ENCODE peak calls at places on chromosome 1, in eight cellular contexts. One of them, this sample, is unnamed.

GRCh38 chr1:230581446-230582079 is 60.7 kb upstream of the COG2 start:
- DNase-seq in esophagus muscularis mucosa: no peak
- DNase-seq in endodermal cell: peak; percentile 67
- DNase-seq in cardiac fibroblast: no peak
- DNase-seq in fibroblast of lung: no peak
- DNase-seq in heart right ventricle: no peak
- DNase-seq in cardiac muscle cell: no peak
- DNase-seq in uterus: no peak
- DNase-seq in this sample: no peak

GRCh38 chr1:164746677-164747076 is 187.7 kb downstream of the PBX1 start:
- DNase-seq in esophagus muscularis mucosa: no peak
- DNase-seq in endodermal cell: no peak
- DNase-seq in cardiac fibroblast: peak; percentile 31
- DNase-seq in fibroblast of lung: peak; percentile 36
- DNase-seq in heart right ventricle: no peak
- DNase-seq in cardiac muscle cell: no peak
- DNase-seq in uterus: no peak
- DNase-seq in this sample: no peak

GRCh38 chr1:52727114-52727586 is 897 bp downstream of the ZYG11B start:
- DNase-seq in esophagus muscularis mucosa: no peak
- DNase-seq in endodermal cell: peak; percentile 63
- DNase-seq in cardiac fibroblast: no peak
- DNase-seq in fibroblast of lung: no peak
- DNase-seq in heart right ventricle: no peak
- DNase-seq in cardiac muscle cell: peak; percentile 28
- DNase-seq in uterus: no peak
- DNase-seq in this sample: no peak

GRCh38 chr1:20112279-20113000 is 6.9 kb downstream of the PLA2G2D start:
- DNase-seq in esophagus muscularis mucosa: no peak
- DNase-seq in endodermal cell: no peak
- DNase-seq in cardiac fibroblast: no peak
- DNase-seq in fibroblast of lung: peak; percentile 57
- DNase-seq in heart right ventricle: no peak
- DNase-seq in cardiac muscle cell: no peak
- DNase-seq in uterus: no peak
- DNase-seq in this sample: no peak

GRCh38 chr1:229843627-229844238 is 217.7 kb downstream of the URB2 start:
- DNase-seq in esophagus muscularis mucosa: no peak
- DNase-seq in endodermal cell: no peak
- DNase-seq in cardiac fibroblast: peak; percentile 29
- DNase-seq in fibroblast of lung: peak; percentile 7
- DNase-seq in heart right ventricle: no peak
- DNase-seq in cardiac muscle cell: no peak
- DNase-seq in uterus: peak; percentile 72
- DNase-seq in this sample: no peak

GRCh38 chr1:206579747-206580437 is 32.4 kb downstream of the EIF2D start:
- DNase-seq in esophagus muscularis mucosa: peak; percentile 94
- DNase-seq in endodermal cell: no peak
- DNase-seq in cardiac fibroblast: peak; percentile 31
- DNase-seq in fibroblast of lung: peak; percentile 86
- DNase-seq in heart right ventricle: peak; percentile 68
- DNase-seq in cardiac muscle cell: no peak
- DNase-seq in uterus: no peak
- DNase-seq in this sample: no peak

GRCh38 chr1:150233359-150234308 is 2.3 kb downstream of the ANP32E start:
- DNase-seq in esophagus muscularis mucosa: peak; percentile 91
- DNase-seq in endodermal cell: peak; percentile 41
- DNase-seq in cardiac fibroblast: peak; percentile 51
- DNase-seq in fibroblast of lung: peak; percentile 13
- DNase-seq in heart right ventricle: no peak
- DNase-seq in cardiac muscle cell: no peak
- DNase-seq in uterus: peak; percentile 50
- DNase-seq in this sample: no peak

GRCh38 chr1:43704838-43705237 is 2.5 kb upstream of the ST3GAL3 start:
- DNase-seq in esophagus muscularis mucosa: no peak
- DNase-seq in endodermal cell: no peak
- DNase-seq in cardiac fibroblast: peak; percentile 74
- DNase-seq in fibroblast of lung: peak; percentile 47
- DNase-seq in heart right ventricle: peak; percentile 25
- DNase-seq in cardiac muscle cell: no peak
- DNase-seq in uterus: peak; percentile 39
- DNase-seq in this sample: no peak

GRCh38 chr1:8197493-8198282 is 120.2 kb upstream of the SLC45A1 start:
- DNase-seq in esophagus muscularis mucosa: peak; percentile 95
- DNase-seq in endodermal cell: no peak
- DNase-seq in cardiac fibroblast: peak; percentile 93
- DNase-seq in fibroblast of lung: peak; percentile 99
- DNase-seq in heart right ventricle: peak; percentile 54
- DNase-seq in cardiac muscle cell: no peak
- DNase-seq in uterus: peak; percentile 87
- DNase-seq in this sample: peak; percentile 68

GRCh38 chr1:178101654-178102053 is 7.8 kb downstream of the RASAL2 start:
- DNase-seq in esophagus muscularis mucosa: no peak
- DNase-seq in endodermal cell: no peak
- DNase-seq in cardiac fibroblast: peak; percentile 88
- DNase-seq in fibroblast of lung: peak; percentile 11
- DNase-seq in heart right ventricle: no peak
- DNase-seq in cardiac muscle cell: no peak
- DNase-seq in uterus: no peak
- DNase-seq in this sample: no peak

GRCh38 chr1:59541891-59542290 is 245.0 kb downstream of the FGGY start:
- DNase-seq in esophagus muscularis mucosa: no peak
- DNase-seq in endodermal cell: no peak
- DNase-seq in cardiac fibroblast: no peak
- DNase-seq in fibroblast of lung: peak; percentile 60
- DNase-seq in heart right ventricle: no peak
- DNase-seq in cardiac muscle cell: no peak
- DNase-seq in uterus: no peak
- DNase-seq in this sample: no peak

GRCh38 chr1:3459051-3459908 is 4.8 kb downstream of the ARHGEF16 start:
- DNase-seq in esophagus muscularis mucosa: no peak
- DNase-seq in endodermal cell: no peak
- DNase-seq in cardiac fibroblast: no peak
- DNase-seq in fibroblast of lung: no peak
- DNase-seq in heart right ventricle: peak; percentile 9
- DNase-seq in cardiac muscle cell: no peak
- DNase-seq in uterus: no peak
- DNase-seq in this sample: no peak
- H3K4me3 ChIP-seq in esophagus muscularis mucosa: no peak overlapping the region
- H3K4me3 ChIP-seq in endodermal cell: no peak overlapping the region
- H3K4me3 ChIP-seq in cardiac fibroblast: no peak overlapping the region
- H3K4me3 ChIP-seq in fibroblast of lung: no peak overlapping the region
- H3K4me3 ChIP-seq in heart right ventricle: no peak overlapping the region
- H3K4me3 ChIP-seq in cardiac muscle cell: no peak overlapping the region
- H3K4me3 ChIP-seq in uterus: no peak overlapping the region
- H3K4me3 ChIP-seq in this sample: no peak overlapping the region

GRCh38 chr1:16386454-16387113 is 19.5 kb downstream of the SZRD1 start:
- DNase-seq in esophagus muscularis mucosa: no peak
- DNase-seq in endodermal cell: no peak
- DNase-seq in cardiac fibroblast: peak; percentile 81
- DNase-seq in fibroblast of lung: peak; percentile 84
- DNase-seq in heart right ventricle: no peak
- DNase-seq in cardiac muscle cell: no peak
- DNase-seq in uterus: no peak
- DNase-seq in this sample: peak; percentile 38
- H3K4me3 ChIP-seq in esophagus muscularis mucosa: peak overlapping the region; percentile 47
- H3K4me3 ChIP-seq in endodermal cell: no peak overlapping the region
- H3K4me3 ChIP-seq in cardiac fibroblast: no peak overlapping the region
- H3K4me3 ChIP-seq in fibroblast of lung: peak overlapping the region; percentile 56
- H3K4me3 ChIP-seq in heart right ventricle: no peak overlapping the region
- H3K4me3 ChIP-seq in cardiac muscle cell: no peak overlapping the region
- H3K4me3 ChIP-seq in uterus: no peak overlapping the region
- H3K4me3 ChIP-seq in this sample: no peak overlapping the region

GRCh38 chr1:113125469-113125868 is 52.5 kb downstream of the LRIG2 start:
- DNase-seq in esophagus muscularis mucosa: no peak
- DNase-seq in endodermal cell: no peak
- DNase-seq in cardiac fibroblast: no peak
- DNase-seq in fibroblast of lung: no peak
- DNase-seq in heart right ventricle: no peak
- DNase-seq in cardiac muscle cell: no peak
- DNase-seq in uterus: no peak
- DNase-seq in this sample: no peak
- H3K4me3 ChIP-seq in esophagus muscularis mucosa: no peak overlapping the region
- H3K4me3 ChIP-seq in endodermal cell: no peak overlapping the region
- H3K4me3 ChIP-seq in cardiac fibroblast: no peak overlapping the region
- H3K4me3 ChIP-seq in fibroblast of lung: no peak overlapping the region
- H3K4me3 ChIP-seq in heart right ventricle: no peak overlapping the region
- H3K4me3 ChIP-seq in cardiac muscle cell: no peak overlapping the region
- H3K4me3 ChIP-seq in uterus: no peak overlapping the region
- H3K4me3 ChIP-seq in this sample: no peak overlapping the region

GRCh38 chr1:228059536-228060457 is 22.7 kb upstream of the ARF1 start:
- DNase-seq in esophagus muscularis mucosa: no peak
- DNase-seq in endodermal cell: peak; percentile 100
- DNase-seq in cardiac fibroblast: peak; percentile 36
- DNase-seq in fibroblast of lung: no peak
- DNase-seq in heart right ventricle: no peak
- DNase-seq in cardiac muscle cell: peak; percentile 46
- DNase-seq in uterus: peak; percentile 22
- DNase-seq in this sample: no peak
- H3K4me3 ChIP-seq in esophagus muscularis mucosa: peak overlapping the region; percentile 15
- H3K4me3 ChIP-seq in endodermal cell: peak overlapping the region; percentile 29
- H3K4me3 ChIP-seq in cardiac fibroblast: peak overlapping the region; percentile 14
- H3K4me3 ChIP-seq in fibroblast of lung: peak overlapping the region; percentile 16
- H3K4me3 ChIP-seq in heart right ventricle: peak overlapping the region; percentile 42
- H3K4me3 ChIP-seq in cardiac muscle cell: peak overlapping the region; percentile 6
- H3K4me3 ChIP-seq in uterus: no peak overlapping the region
- H3K4me3 ChIP-seq in this sample: no peak overlapping the region

GRCh38 chr1:99970713-99971255 is 988 bp downstream of the SLC35A3 start:
- DNase-seq in esophagus muscularis mucosa: no peak
- DNase-seq in endodermal cell: no peak
- DNase-seq in cardiac fibroblast: no peak
- DNase-seq in fibroblast of lung: no peak
- DNase-seq in heart right ventricle: no peak
- DNase-seq in cardiac muscle cell: no peak
- DNase-seq in uterus: no peak
- DNase-seq in this sample: no peak
- H3K4me3 ChIP-seq in esophagus muscularis mucosa: peak overlapping the region; percentile 86
- H3K4me3 ChIP-seq in endodermal cell: peak overlapping the region; percentile 98
- H3K4me3 ChIP-seq in cardiac fibroblast: peak overlapping the region; percentile 88
- H3K4me3 ChIP-seq in fibroblast of lung: peak overlapping the region; percentile 92
- H3K4me3 ChIP-seq in heart right ventricle: peak overlapping the region; percentile 98
- H3K4me3 ChIP-seq in cardiac muscle cell: peak overlapping the region; percentile 77
- H3K4me3 ChIP-seq in uterus: peak overlapping the region; percentile 93
- H3K4me3 ChIP-seq in this sample: peak overlapping the region; percentile 88

GRCh38 chr1:94963864-94964263 is 37.0 kb upstream of the CNN3 start:
- DNase-seq in esophagus muscularis mucosa: no peak
- DNase-seq in endodermal cell: no peak
- DNase-seq in cardiac fibroblast: no peak
- DNase-seq in fibroblast of lung: no peak
- DNase-seq in heart right ventricle: no peak
- DNase-seq in cardiac muscle cell: no peak
- DNase-seq in uterus: no peak
- DNase-seq in this sample: no peak

GRCh38 chr1:94966033-94966432 is 39.1 kb upstream of the CNN3 start:
- DNase-seq in esophagus muscularis mucosa: no peak
- DNase-seq in endodermal cell: no peak
- DNase-seq in cardiac fibroblast: no peak
- DNase-seq in fibroblast of lung: no peak
- DNase-seq in heart right ventricle: no peak
- DNase-seq in cardiac muscle cell: no peak
- DNase-seq in uterus: no peak
- DNase-seq in this sample: no peak

GRCh38 chr1:94961994-94962744 is 35.3 kb upstream of the CNN3 start:
- DNase-seq in esophagus muscularis mucosa: no peak
- DNase-seq in endodermal cell: no peak
- DNase-seq in cardiac fibroblast: no peak
- DNase-seq in fibroblast of lung: no peak
- DNase-seq in heart right ventricle: no peak
- DNase-seq in cardiac muscle cell: no peak
- DNase-seq in uterus: no peak
- DNase-seq in this sample: no peak

GRCh38 chr1:94961582-94961981 is 34.7 kb upstream of the CNN3 start:
- DNase-seq in esophagus muscularis mucosa: no peak
- DNase-seq in endodermal cell: no peak
- DNase-seq in cardiac fibroblast: no peak
- DNase-seq in fibroblast of lung: no peak
- DNase-seq in heart right ventricle: no peak
- DNase-seq in cardiac muscle cell: no peak
- DNase-seq in uterus: no peak
- DNase-seq in this sample: no peak

DNA sequence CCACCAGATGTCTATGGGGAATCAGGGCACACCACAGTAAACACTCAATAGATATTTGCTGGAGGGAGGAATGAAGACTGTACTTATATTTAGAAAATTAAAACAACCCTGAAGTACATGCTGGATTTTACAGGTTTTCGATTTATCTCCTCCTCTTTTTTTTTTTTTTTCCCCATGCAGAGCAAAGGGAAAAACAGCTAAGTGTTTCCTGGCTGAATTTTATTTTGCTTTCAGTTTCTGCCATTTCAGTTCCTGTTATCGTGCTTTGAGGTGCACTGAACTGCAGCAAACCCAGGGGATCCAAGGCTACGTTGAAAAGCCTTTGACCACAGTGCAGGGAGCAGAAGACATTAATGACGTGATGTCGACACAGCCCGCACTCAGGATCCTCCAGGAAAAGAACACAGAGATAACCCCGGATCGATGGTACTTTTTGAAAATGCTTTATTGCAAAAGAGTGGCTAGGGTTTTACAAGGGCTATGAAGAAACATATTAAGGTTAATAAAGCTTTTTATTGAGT is 35.9 kb upstream of the CNN3 start:
- DNase-seq in esophagus muscularis mucosa: no peak
- DNase-seq in endodermal cell: no peak
- DNase-seq in cardiac fibroblast: peak; percentile 70
- DNase-seq in fibroblast of lung: peak; percentile 18
- DNase-seq in heart right ventricle: no peak
- DNase-seq in cardiac muscle cell: no peak
- DNase-seq in uterus: peak; percentile 40
- DNase-seq in this sample: no peak
- H3K4me3 ChIP-seq in esophagus muscularis mucosa: peak overlapping the region; percentile 41
- H3K4me3 ChIP-seq in endodermal cell: no peak overlapping the region
- H3K4me3 ChIP-seq in cardiac fibroblast: peak overlapping the region; percentile 46
- H3K4me3 ChIP-seq in fibroblast of lung: peak overlapping the region; percentile 53
- H3K4me3 ChIP-seq in heart right ventricle: peak overlapping the region; percentile 51
- H3K4me3 ChIP-seq in cardiac muscle cell: no peak overlapping the region
- H3K4me3 ChIP-seq in uterus: peak overlapping the region; percentile 35
- H3K4me3 ChIP-seq in this sample: peak overlapping the region; percentile 23

DNA sequence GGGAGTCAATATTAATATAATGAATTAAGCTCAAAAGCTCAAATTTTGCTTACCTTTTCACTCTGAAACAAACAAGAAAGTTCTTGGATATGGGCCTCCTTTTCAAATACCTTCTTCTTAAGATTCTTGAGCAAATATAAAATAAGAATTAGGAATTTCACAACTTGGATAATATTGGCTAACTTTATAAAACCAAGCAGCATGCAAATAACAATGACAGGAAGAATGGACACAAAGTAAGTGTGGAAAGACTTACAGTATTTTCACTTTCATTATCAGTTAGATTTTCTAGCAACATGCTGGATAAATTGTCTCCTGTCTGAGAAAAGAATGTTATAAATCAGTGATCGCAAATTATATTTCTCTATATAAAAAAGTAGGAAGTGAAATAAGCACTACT is 13.2 kb downstream of the ODF2L start:
- DNase-seq in esophagus muscularis mucosa: no peak
- DNase-seq in endodermal cell: no peak
- DNase-seq in cardiac fibroblast: peak; percentile 51
- DNase-seq in fibroblast of lung: no peak
- DNase-seq in heart right ventricle: no peak
- DNase-seq in cardiac muscle cell: no peak
- DNase-seq in uterus: no peak
- DNase-seq in this sample: no peak
- H3K4me3 ChIP-seq in esophagus muscularis mucosa: peak overlapping the region; percentile 1
- H3K4me3 ChIP-seq in endodermal cell: no peak overlapping the region
- H3K4me3 ChIP-seq in cardiac fibroblast: no peak overlapping the region
- H3K4me3 ChIP-seq in fibroblast of lung: peak overlapping the region; percentile 23
- H3K4me3 ChIP-seq in heart right ventricle: peak overlapping the region; percentile 37
- H3K4me3 ChIP-seq in cardiac muscle cell: no peak overlapping the region
- H3K4me3 ChIP-seq in uterus: no peak overlapping the region
- H3K4me3 ChIP-seq in this sample: no peak overlapping the region

GRCh38 chr1:3066250-3066711 is 2.7 kb upstream of the PRDM16 start:
- DNase-seq in esophagus muscularis mucosa: no peak
- DNase-seq in endodermal cell: peak; percentile 86
- DNase-seq in cardiac fibroblast: peak; percentile 36
- DNase-seq in fibroblast of lung: no peak
- DNase-seq in heart right ventricle: peak; percentile 71
- DNase-seq in cardiac muscle cell: peak; percentile 82
- DNase-seq in uterus: peak; percentile 18
- DNase-seq in this sample: no peak
- H3K4me3 ChIP-seq in esophagus muscularis mucosa: no peak overlapping the region
- H3K4me3 ChIP-seq in endodermal cell: no peak overlapping the region
- H3K4me3 ChIP-seq in cardiac fibroblast: no peak overlapping the region
- H3K4me3 ChIP-seq in fibroblast of lung: no peak overlapping the region
- H3K4me3 ChIP-seq in heart right ventricle: peak overlapping the region; percentile 50
- H3K4me3 ChIP-seq in cardiac muscle cell: peak overlapping the region; percentile 80
- H3K4me3 ChIP-seq in uterus: no peak overlapping the region
- H3K4me3 ChIP-seq in this sample: no peak overlapping the region